ENCODE peak calls at places on chromosomes 1 and 21, in seven cellular contexts. E is fibroblast of lung, Z is adrenal gland, O is endothelial cell of umbilical vein, M is thyroid gland, V is mucosa of descending colon, W is prostate gland. D is an unnamed sample.

GRCh38 chr21:14630556-14631069 is 84.5 kb upstream of the SAMSN1 start:
- DNase-seq in V (no peak), O (no peak), E (no peak), W (no peak), Z (no peak), M (no peak), D (no peak)

GRCh38 chr1:156900019-156900718 is 6.7 kb downstream of the PEAR1 start:
- DNase-seq in E (peak), W (no peak), M (no peak), V (no peak), Z (no peak), O (peak), D (no peak)

GRCh38 chr1:245591346-245592082 is 436.7 kb downstream of the KIF26B start:
- DNase-seq in O (no peak), W (no peak), M (no peak), V (no peak), Z (no peak), E (no peak), D (no peak)

GRCh38 chr1:91631718-91632330 is 131.2 kb downstream of the CDC7 start:
- DNase-seq in V (no peak), E (no peak), M (no peak), Z (no peak), W (no peak), O (no peak), D (no peak)

GRCh38 chr1:174940776-174941175 is 59.0 kb upstream of the CACYBP start:
- DNase-seq in V (no peak), O (no peak), W (no peak), Z (no peak), E (no peak), M (no peak), D (no peak)

GRCh38 chr1:172499636-172500141 is 33.3 kb upstream of the SUCO start:
- DNase-seq in W (peak), O (no peak), Z (no peak), V (peak), E (no peak), M (peak), D (no peak)

GRCh38 chr1:20371411-20371810 is 80.7 kb downstream of the VWA5B1 start:
- DNase-seq in V (no peak), M (no peak), O (no peak), W (no peak), Z (no peak), E (peak), D (no peak)

GRCh38 chr21:28257276-28257675 is 735.4 kb downstream of the LTN1 start:
- DNase-seq in W (no peak), M (no peak), O (peak), E (no peak), Z (no peak), V (no peak), D (no peak)

GRCh38 chr21:15379776-15380175 is 315.0 kb upstream of the NRIP1 start:
- DNase-seq in W (no peak), O (no peak), M (no peak), V (no peak), E (no peak), Z (no peak), D (no peak)

GRCh38 chr1:218366322-218367052 is 21.4 kb downstream of the TGFB2 start:
- DNase-seq in V (no peak), E (no peak), W (no peak), O (no peak), M (no peak), Z (no peak), D (no peak)

GRCh38 chr1:109777980-109778625 is 14.4 kb upstream of the EPS8L3 start:
- DNase-seq in Z (no peak), O (no peak), M (peak), W (no peak), E (no peak), V (peak), D (peak)

GRCh38 chr1:115065021-115065420 is 24.3 kb downstream of the TSPAN2 start:
- DNase-seq in O (no peak), W (no peak), E (no peak), V (no peak), M (no peak), Z (no peak), D (no peak)

GRCh38 chr1:3011631-3012510 is 9.4 kb upstream of the ACTRT2 start:
- DNase-seq in V (no peak), Z (no peak), W (no peak), M (no peak), O (no peak), E (no peak), D (no peak)

GRCh38 chr21:26717146-26717739 is 128.0 kb downstream of the ADAMTS1 start:
- DNase-seq in E (peak), Z (no peak), V (no peak), W (no peak), M (no peak), O (peak), D (no peak)

GRCh38 chr1:59516881-59517280 is 220.0 kb downstream of the FGGY start:
- DNase-seq in Z (no peak), E (no peak), W (peak), M (peak), O (no peak), V (no peak), D (no peak)

GRCh38 chr1:2379733-2380404 is 11.5 kb downstream of the MORN1 start:
- DNase-seq in W (no peak), E (no peak), V (no peak), Z (no peak), M (peak), O (no peak), D (no peak)

GRCh38 chr1:222372221-222372620 is 175.7 kb downstream of the HHIPL2 start:
- DNase-seq in V (no peak), O (no peak), Z (no peak), W (no peak), M (no peak), E (no peak), D (no peak)

GRCh38 chr1:188261849-188262248 is 1433.1 kb downstream of the PLA2G4A start:
- DNase-seq in O (no peak), E (no peak), W (no peak), M (no peak), Z (no peak), V (no peak), D (no peak)

GRCh38 chr1:159065106-159065505 is 11.5 kb downstream of the AIM2 start:
- DNase-seq in W (no peak), O (no peak), V (no peak), Z (no peak), E (no peak), M (no peak), D (no peak)

GRCh38 chr21:43192501-43193081 is 23.8 kb downstream of the CRYAA start:
- DNase-seq in E (no peak), O (no peak), Z (peak), V (no peak), W (peak), M (no peak), D (no peak)

GRCh38 chr1:30336550-30337426 is 386.6 kb downstream of the MATN1 start:
- DNase-seq in O (no peak), Z (no peak), E (no peak), M (no peak), W (no peak), V (no peak), D (no peak)

GRCh38 chr21:15257646-15258045 is 192.8 kb upstream of the NRIP1 start:
- DNase-seq in W (no peak), O (no peak), E (no peak), M (no peak), V (no peak), Z (no peak), D (no peak)

GRCh38 chr1:201538618-201539551 is at the start of gene NAV1:
- DNase-seq in W (no peak), E (peak), Z (peak), O (peak), V (no peak), M (peak), D (peak)

GRCh38 chr1:228935855-228936727 is 200.8 kb downstream of the RHOU start:
- DNase-seq in M (no peak), O (no peak), Z (no peak), W (no peak), V (peak), E (no peak), D (no peak)

GRCh38 chr1:39842726-39843305 is 40.5 kb downstream of the TRIT1 start:
- DNase-seq in W (no peak), M (no peak), V (no peak), Z (no peak), O (no peak), E (no peak), D (no peak)

GRCh38 chr1:226634611-226635246 is 86.2 kb downstream of the STUM start:
- DNase-seq in M (no peak), E (no peak), V (no peak), W (no peak), O (no peak), Z (no peak), D (no peak)

GRCh38 chr1:202351725-202352124 is 3.2 kb downstream of the PPP1R12B start:
- DNase-seq in V (no peak), E (peak), W (no peak), M (peak), O (no peak), Z (no peak), D (no peak)

GRCh38 chr1:154468480-154469240 is 33.4 kb upstream of the TDRD10 start:
- DNase-seq in W (no peak), M (no peak), E (no peak), Z (no peak), V (no peak), O (no peak), D (no peak)

GRCh38 chr1:154467768-154468102 is 34.3 kb upstream of the TDRD10 start:
- DNase-seq in E (no peak), M (no peak), Z (no peak), V (no peak), O (no peak), W (no peak), D (no peak)

GRCh38 chr1:154465621-154466020 is 36.4 kb upstream of the TDRD10 start:
- DNase-seq in V (no peak), E (no peak), W (no peak), Z (no peak), O (no peak), M (no peak), D (no peak)

GRCh38 chr1:154466136-154466665 is 35.8 kb upstream of the TDRD10 start:
- DNase-seq in M (no peak), W (no peak), Z (no peak), O (no peak), V (no peak), E (no peak), D (no peak)

DNA sequence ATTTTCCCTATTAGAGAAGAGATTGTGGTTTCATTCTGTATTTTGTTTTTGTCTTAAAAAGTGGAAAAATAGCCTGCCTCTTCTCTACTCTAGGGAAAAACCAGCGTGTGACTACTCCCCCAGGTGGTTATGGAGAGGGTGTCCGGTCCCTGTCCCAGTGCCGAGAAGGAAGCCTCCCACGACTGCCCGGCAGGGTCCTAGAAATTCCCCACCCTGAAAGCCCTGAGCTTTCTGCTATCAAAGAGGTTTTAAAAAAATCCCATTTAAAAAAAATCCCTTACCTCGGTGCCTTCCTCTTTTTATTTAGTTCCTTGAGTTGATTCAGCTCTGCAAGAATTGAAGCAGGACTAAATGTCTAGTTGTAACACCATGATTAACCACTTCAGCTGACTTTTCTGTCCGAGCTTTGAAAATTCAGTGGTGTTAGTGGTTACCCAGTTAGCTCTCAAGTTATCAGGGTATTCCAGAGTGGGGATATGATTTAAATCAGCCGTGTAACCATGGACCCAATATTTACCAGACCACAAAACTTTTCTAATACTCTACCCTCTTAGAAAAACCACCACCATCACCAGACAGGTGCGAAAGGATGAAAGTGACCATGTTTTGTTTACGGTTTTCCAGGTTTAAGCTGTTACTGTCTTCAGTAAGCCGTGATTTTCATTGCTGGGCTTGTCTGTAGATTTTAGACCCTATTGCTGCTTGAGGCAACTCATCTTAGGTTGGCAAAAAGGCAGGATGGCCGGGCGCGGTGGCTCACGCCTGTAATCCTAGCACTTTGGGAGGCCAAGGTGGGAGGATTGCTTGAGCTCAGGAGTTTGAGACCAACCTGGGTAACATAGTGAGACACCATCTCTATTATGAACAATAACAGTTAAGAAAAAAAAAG is 34.9 kb upstream of the TDRD10 start:
- DNase-seq in O (no peak), M (no peak), W (no peak), V (no peak), E (no peak), Z (no peak), D (no peak)
- TF ChIP-seq CTCF in O (no peak), M (peak), W (no peak), V (no peak), E (no peak), Z (no peak), D (no peak)

GRCh38 chr1:102772831-102773230 is 335.5 kb downstream of the COL11A1 start:
- DNase-seq in Z (no peak), E (no peak), O (no peak), M (no peak), V (no peak), W (no peak), D (no peak)
- TF ChIP-seq CTCF in Z (no peak), E (no peak), O (no peak), M (no peak), V (no peak), W (no peak), D (no peak)

GRCh38 chr1:100866041-100866900 is 28.4 kb downstream of the EXTL2 start:
- DNase-seq in M (no peak), Z (no peak), W (no peak), V (no peak), O (peak), E (peak), D (no peak)

GRCh38 chr1:100866901-100867206 is 27.8 kb downstream of the EXTL2 start:
- DNase-seq in M (no peak), O (no peak), E (no peak), W (no peak), V (no peak), Z (no peak), D (no peak)

GRCh38 chr1:100869996-100870395 is 24.6 kb downstream of the EXTL2 start:
- DNase-seq in E (no peak), O (no peak), V (no peak), M (no peak), Z (no peak), W (no peak), D (no peak)

GRCh38 chr1:100862591-100862990 is 32.1 kb downstream of the EXTL2 start:
- DNase-seq in W (no peak), Z (no peak), V (no peak), O (peak), E (peak), M (no peak), D (no peak)

DNA sequence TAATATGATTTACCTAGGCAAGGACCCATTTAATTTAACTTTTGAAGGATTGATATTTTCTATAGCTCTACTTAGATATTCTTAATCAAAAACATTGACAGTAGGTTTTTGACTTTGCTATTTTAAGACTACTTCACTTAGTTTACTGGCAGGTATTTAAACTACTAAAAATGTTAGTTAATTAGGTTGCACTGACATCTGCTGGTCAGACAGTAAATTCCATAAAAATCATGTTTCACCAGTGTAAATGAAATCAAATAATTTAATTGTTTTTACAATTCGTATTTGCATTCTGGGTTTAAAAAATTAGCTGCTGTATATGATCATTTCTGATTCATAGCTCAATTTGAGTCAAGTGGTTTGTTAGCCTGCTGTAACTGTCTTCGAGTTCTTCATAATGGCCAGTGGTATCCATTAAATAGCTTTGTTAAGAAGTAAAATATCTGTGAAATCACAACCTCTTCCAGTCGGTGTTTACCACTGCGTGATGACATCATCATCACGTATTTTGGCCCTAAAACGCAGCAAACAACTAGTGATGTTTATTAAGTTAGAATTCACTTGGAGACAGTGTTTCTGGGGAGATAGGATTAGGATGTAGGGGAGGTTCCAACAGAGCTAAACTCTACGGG is 26.2 kb downstream of the EXTL2 start:
- DNase-seq in M (no peak), O (peak), W (no peak), Z (no peak), V (no peak), E (peak), D (no peak)
- TF ChIP-seq CTCF in M (peak), O (peak), W (peak), Z (peak), V (peak), E (peak), D (peak)

DNA sequence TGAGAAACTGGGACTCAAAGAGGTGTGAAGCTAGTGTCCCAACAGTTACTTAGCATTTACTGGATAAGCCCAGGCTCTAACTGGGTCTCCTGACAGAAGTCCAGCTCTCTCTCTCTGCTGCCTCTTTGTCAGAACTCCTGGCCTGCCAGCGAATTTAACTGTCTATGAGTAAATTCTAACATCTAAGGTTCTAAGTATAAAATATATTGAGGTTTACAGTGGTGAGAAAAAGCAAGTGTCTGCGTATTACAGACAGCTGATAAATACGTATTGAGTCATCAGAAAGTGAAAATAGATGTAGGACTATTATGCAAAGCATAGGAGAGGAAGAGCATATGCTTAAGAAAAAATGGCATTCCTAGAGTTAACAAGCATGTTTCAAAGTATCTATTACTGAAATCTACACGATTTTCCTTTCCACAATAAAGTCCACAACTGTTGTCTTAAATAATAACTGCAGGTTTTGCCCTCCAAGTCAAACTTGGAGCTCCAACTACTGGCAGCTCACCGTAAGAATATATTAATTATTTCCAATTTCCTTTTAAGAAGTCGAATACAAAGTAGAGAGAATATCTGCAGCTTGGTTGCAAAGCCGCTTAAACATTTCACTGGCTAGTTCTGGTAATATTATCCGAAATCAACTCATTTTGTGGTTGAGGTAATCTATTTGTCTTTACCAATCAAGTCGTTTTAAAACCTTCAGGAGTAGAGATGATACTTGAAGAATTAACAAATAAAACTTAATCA is 1.4 kb upstream of the RGS2 start:
- DNase-seq in W (no peak), V (peak), E (peak), O (peak), Z (no peak), M (no peak), D (no peak)
- TF ChIP-seq CTCF in W (no peak), V (no peak), E (peak), O (no peak), Z (peak), M (peak), D (no peak)

GRCh38 chr1:163170975-163171676 is 31.6 kb downstream of the RGS5 start:
- DNase-seq in V (no peak), W (no peak), E (peak), Z (no peak), M (no peak), O (peak), D (no peak)
- TF ChIP-seq CTCF in V (no peak), W (no peak), E (peak), Z (peak), M (no peak), O (peak), D (no peak)

GRCh38 chr1:47548188-47548587 is 110.3 kb downstream of the FOXD2 start:
- DNase-seq in Z (no peak), V (no peak), M (no peak), W (no peak), E (no peak), O (no peak), D (no peak)

GRCh38 chr1:47549532-47549931 is 111.7 kb downstream of the FOXD2 start:
- DNase-seq in V (no peak), M (no peak), O (no peak), Z (no peak), E (no peak), W (no peak), D (no peak)

GRCh38 chr1:47547753-47548152 is 109.9 kb downstream of the FOXD2 start:
- DNase-seq in E (no peak), V (no peak), O (no peak), W (no peak), M (no peak), Z (no peak), D (no peak)

GRCh38 chr1:47545912-47546483 is 108.2 kb downstream of the FOXD2 start:
- DNase-seq in M (no peak), E (no peak), V (no peak), W (no peak), O (no peak), Z (no peak), D (no peak)
- TF ChIP-seq CTCF in M (no peak), E (no peak), V (no peak), W (no peak), O (no peak), Z (no peak), D (no peak)

DNA sequence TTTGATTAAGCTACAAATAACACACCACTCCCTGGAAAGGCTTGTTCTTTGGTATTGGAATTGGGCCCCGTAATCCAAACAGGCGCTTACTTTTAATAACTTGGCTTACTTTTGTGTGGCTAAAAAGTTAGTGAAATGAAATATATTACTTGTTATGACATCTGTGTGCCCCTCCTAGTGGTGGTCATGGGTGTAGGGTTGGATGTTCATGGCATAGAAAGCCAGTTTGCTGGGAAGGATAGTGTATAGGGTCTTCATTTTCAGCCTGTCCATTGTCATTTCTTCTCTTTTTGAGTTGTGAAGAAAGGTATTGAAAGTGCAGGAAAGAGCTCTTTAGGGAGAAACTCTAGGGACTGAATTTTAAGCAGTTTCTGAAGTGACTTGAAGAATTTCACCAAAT is 5.9 kb downstream of the CDC14A start:
- DNase-seq in O (peak), M (no peak), E (peak), Z (no peak), V (no peak), W (no peak), D (no peak)
- TF ChIP-seq CTCF in O (peak), M (peak), E (peak), Z (no peak), V (no peak), W (no peak), D (no peak)

GRCh38 chr21:37909936-37910335 is 6.3 kb downstream of the KCNJ6 start:
- DNase-seq in M (no peak), O (no peak), E (no peak), W (no peak), V (no peak), Z (no peak), D (no peak)
- TF ChIP-seq CTCF in M (no peak), O (no peak), E (no peak), W (no peak), V (no peak), Z (no peak), D (no peak)